ENCODE peak calls at places on chromosome 5, in eight cellular contexts. B is H1, N is H54, Z is GM12892, C is HepG2, Y is breast epithelium, L is GM12878, G is tibial nerve. M is an unnamed sample.

GRCh38 chr5:126481243-126481642 is 58.0 kb downstream of the GRAMD2B start:
- DNase-seq in B (no peak), N (no peak), Z (no peak), C (no peak), Y (no peak), L (no peak), G (no peak), M (no peak)

GRCh38 chr5:172622091-172623046 is 18.7 kb upstream of the NEURL1B start:
- DNase-seq in B (no peak), N (no peak), Z (no peak), C (no peak), Y (no peak), L (no peak), G (no peak), M (no peak)

GRCh38 chr5:135179308-135179980 is 145.4 kb upstream of the PITX1 start:
- DNase-seq in B (no peak), N (no peak), Z (no peak), C (peak; percentile 35), Y (no peak), L (no peak), G (no peak), M (no peak)

GRCh38 chr5:57276353-57276752 is 102.5 kb downstream of the GPBP1 start:
- DNase-seq in B (no peak), N (no peak), Z (no peak), C (no peak), Y (no peak), L (no peak), G (no peak), M (no peak)

GRCh38 chr5:139100825-139101224 is 97.3 kb downstream of the SIL1 start:
- DNase-seq in B (no peak), N (no peak), Z (no peak), C (no peak), Y (no peak), L (no peak), G (no peak), M (no peak)

GRCh38 chr5:65244031-65244430 is 237.7 kb downstream of the ADAMTS6 start:
- DNase-seq in B (no peak), N (no peak), Z (no peak), C (no peak), Y (no peak), L (no peak), G (no peak), M (no peak)

GRCh38 chr5:167561796-167562195 is 729.6 kb upstream of the WWC1 start:
- DNase-seq in B (no peak), N (no peak), Z (no peak), C (no peak), Y (no peak), L (no peak), G (no peak), M (no peak)

GRCh38 chr5:157670662-157671591 is at the start of gene C5orf52:
- DNase-seq in B (no peak), N (no peak), Z (peak; percentile 45), C (peak; percentile 47), Y (no peak), L (peak; percentile 23), G (no peak), M (no peak)

GRCh38 chr5:166758151-166758550 is 1533.3 kb upstream of the WWC1 start:
- DNase-seq in B (no peak), N (no peak), Z (no peak), C (no peak), Y (no peak), L (no peak), G (no peak), M (no peak)

GRCh38 chr5:40623480-40624420 is 56.0 kb upstream of the PTGER4 start:
- DNase-seq in B (no peak), N (no peak), Z (no peak), C (no peak), Y (no peak), L (no peak), G (no peak), M (no peak)

DNA sequence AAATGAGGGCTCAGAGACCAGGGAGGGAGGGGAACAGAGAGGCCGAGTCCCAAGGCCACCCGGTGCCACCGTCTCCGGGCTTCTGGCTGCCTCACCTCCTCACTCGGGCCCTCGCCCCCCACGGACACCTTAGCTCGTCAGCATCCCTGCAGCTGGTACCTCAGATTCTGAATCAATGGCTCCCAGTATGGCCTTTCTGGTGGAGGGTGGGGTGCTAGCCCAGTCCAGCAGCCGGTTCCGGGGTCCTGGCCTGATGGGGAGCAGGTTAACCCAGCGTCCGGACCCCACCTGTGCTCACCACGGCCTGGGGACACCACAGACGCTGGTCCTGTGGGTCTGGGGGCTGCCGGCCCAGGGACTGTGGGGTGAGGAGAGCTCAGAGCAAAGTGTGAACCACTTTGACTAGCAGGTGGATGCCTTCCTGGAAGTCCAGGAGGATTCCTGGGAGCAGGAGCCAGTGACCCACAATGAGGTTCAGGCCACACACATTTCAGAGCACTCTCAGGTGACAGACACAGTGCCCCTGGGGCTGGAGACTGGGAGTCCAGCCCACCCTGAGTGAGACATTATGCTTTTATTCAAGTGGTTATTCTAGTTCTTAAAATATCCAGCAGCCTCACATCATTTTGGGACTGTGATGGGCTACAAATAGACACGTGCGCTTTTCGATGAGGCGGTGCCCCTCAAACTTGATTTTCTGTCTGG is 53.3 kb downstream of the AHRR start:
- DNase-seq in B (peak; percentile 43), N (no peak), Z (no peak), C (no peak), Y (peak; percentile 9), L (no peak), G (no peak), M (no peak)
- TF ChIP-seq POLR2A in B (no peak), N (no peak), Z (no peak), C (no peak), Y (no peak), L (no peak), G (no peak), M (no peak)

GRCh38 chr5:174723315-174723978 is 935 bp upstream of the MSX2 start:
- DNase-seq in B (no peak), N (no peak), Z (no peak), C (no peak), Y (no peak), L (no peak), G (no peak), M (no peak)

GRCh38 chr5:174725261-174725990 is 1.0 kb downstream of the MSX2 start:
- DNase-seq in B (no peak), N (no peak), Z (no peak), C (no peak), Y (no peak), L (no peak), G (no peak), M (no peak)

GRCh38 chr5:174724484-174725260 is at the start of gene MSX2:
- DNase-seq in B (peak; percentile 82), N (no peak), Z (no peak), C (no peak), Y (peak; percentile 85), L (no peak), G (peak; percentile 42), M (no peak)

GRCh38 chr5:174722500-174722899 is 1.9 kb upstream of the MSX2 start:
- DNase-seq in B (no peak), N (no peak), Z (no peak), C (no peak), Y (no peak), L (no peak), G (no peak), M (no peak)

GRCh38 chr5:174723979-174724483 is 351 bp upstream of the MSX2 start:
- DNase-seq in B (peak; percentile 54), N (no peak), Z (no peak), C (no peak), Y (no peak), L (no peak), G (no peak), M (no peak)
- TF ChIP-seq POLR2A in B (no peak), N (no peak), Z (no peak), C (no peak), Y (no peak), L (no peak), G (no peak), M (no peak)

DNA sequence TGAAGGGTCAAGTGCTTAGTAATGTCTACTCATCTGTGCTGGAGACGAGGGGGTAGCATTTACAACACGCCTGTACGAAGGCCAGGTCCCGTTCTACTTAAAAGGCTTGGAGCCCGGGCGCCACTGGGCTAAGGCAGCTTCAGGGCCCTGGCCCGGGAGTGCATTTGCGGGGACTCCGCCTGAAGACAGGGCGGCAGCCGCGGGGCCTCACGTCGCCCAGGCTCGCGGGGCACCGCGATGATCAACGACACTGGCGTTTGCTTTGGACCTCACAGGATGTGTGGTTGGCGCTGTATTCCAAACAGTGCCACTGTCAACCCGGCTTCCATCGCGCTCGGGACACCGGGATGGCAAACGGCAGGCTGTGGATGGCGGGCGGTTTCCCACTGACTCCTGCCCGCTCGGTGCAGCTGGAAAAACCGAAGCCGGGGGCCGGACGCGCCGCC is 1.1 kb upstream of the TENT4A start:
- DNase-seq in B (peak; percentile 71), N (peak; percentile 64), Z (no peak), C (peak; percentile 52), Y (peak; percentile 23), L (no peak), G (no peak), M (peak; percentile 29)
- TF ChIP-seq POLR2A in B (no peak), N (no peak), Z (no peak), C (no peak), Y (no peak), L (peak; percentile 52), G (no peak), M (no peak)

DNA sequence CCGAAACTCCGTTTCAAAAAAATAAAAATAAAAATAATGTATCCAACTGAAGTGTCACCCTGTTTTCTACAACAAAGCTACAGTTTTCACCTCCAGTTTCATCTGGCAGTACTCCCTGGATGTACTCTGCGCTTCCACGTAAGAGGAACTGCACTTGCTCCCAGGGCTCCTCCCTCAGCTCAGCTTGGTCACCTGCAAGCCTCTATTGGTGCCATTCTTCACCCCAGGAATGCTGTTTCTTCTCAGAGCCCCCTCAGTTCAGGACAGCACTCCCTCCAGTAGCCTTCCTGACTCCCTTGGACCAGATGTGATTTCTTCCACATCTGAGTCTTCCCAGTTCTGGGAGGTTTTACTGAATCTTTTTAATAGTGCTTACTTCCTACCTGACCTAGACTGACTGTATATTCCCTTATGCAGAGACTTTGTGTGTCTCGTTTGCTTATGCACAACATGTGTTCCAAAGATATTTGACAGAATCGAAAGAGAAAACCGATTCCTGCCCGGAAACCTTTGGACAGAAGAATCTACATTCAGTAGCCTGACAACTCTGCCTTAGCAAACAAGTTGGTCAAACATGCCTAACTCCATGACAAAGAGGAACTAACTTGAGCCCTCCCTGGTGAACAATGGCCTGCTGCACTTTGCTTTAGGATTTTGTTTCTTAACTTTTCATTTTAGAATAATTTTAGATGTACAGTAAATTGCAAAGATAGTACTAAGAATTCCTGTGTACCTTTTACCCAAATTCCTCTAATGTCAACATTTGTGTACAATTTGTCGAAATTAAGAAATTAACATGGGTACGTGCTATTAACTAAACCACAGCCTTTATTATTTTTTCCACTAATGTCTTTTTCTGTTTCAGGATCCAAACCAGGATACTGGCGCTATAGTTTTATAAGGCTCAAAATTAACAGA is 814 bp downstream of the CCDC125 start:
- DNase-seq in B (peak; percentile 42), N (no peak), Z (no peak), C (peak; percentile 86), Y (no peak), L (no peak), G (no peak), M (no peak)
- TF ChIP-seq POLR2A in B (no peak), N (no peak), Z (no peak), C (peak; percentile 35), Y (no peak), L (no peak), G (no peak), M (no peak)

GRCh38 chr5:116574682-116575634 is at the start of gene SEMA6A:
- DNase-seq in B (peak; percentile 98), N (peak; percentile 67), Z (peak; percentile 71), C (peak; percentile 61), Y (peak; percentile 87), L (peak; percentile 81), G (peak; percentile 65), M (peak; percentile 21)
- TF ChIP-seq POLR2A in B (peak; percentile 76), N (no peak), Z (peak; percentile 68), C (peak; percentile 63), Y (no peak), L (peak; percentile 67), G (peak; percentile 71), M (no peak)

GRCh38 chr5:149060325-149060724 is 2.5 kb downstream of the SH3TC2 start:
- DNase-seq in B (no peak), N (no peak), Z (no peak), C (peak; percentile 75), Y (no peak), L (no peak), G (no peak), M (no peak)
- TF ChIP-seq POLR2A in B (no peak), N (no peak), Z (no peak), C (no peak), Y (no peak), L (no peak), G (no peak), M (no peak)